ENCODE peak calls at places on chromosome 10, in nine cellular contexts. One of them, this sample, is unnamed.

GRCh38 chr10:45239642-45240041 is 75.8 kb downstream of the OR13A1 start:
- DNase-seq in PC-3: no peak
- DNase-seq in left cardiac atrium: no peak
- DNase-seq in NCI-H1436: no peak
- DNase-seq in left lung: no peak
- DNase-seq in activated T-cell treated with anti-CD3 and anti-CD28 coated beads, Interleukin-2, amount 50 U/mL, for 1 hour: no peak
- DNase-seq in HCT116: no peak
- DNase-seq in sigmoid colon: no peak
- DNase-seq in stimulated activated naive B cell treated with anti-CD40 and anti-IgM and Interleukin-4, amounts not matched to agents 10 μg/mL and 1 μg/mL and 100 μg/mL, for 72 hours: no peak
- DNase-seq in this sample: no peak

GRCh38 chr10:17943033-17943745 is 8.5 kb upstream of the SLC39A12 start:
- DNase-seq in stimulated activated naive B cell treated with anti-CD40 and anti-IgM and Interleukin-4, amounts not matched to agents 10 μg/mL and 1 μg/mL and 100 μg/mL, for 72 hours: no peak
- DNase-seq in NCI-H1436: no peak
- DNase-seq in activated T-cell treated with anti-CD3 and anti-CD28 coated beads, Interleukin-2, amount 50 U/mL, for 1 hour: no peak
- DNase-seq in PC-3: peak; percentile 61
- DNase-seq in left lung: no peak
- DNase-seq in left cardiac atrium: no peak
- DNase-seq in sigmoid colon: no peak
- DNase-seq in HCT116: no peak
- DNase-seq in this sample: no peak

GRCh38 chr10:129760003-129760315 is 204.1 kb downstream of the EBF3 start:
- DNase-seq in stimulated activated naive B cell treated with anti-CD40 and anti-IgM and Interleukin-4, amounts not matched to agents 10 μg/mL and 1 μg/mL and 100 μg/mL, for 72 hours: no peak
- DNase-seq in left cardiac atrium: peak; percentile 16
- DNase-seq in activated T-cell treated with anti-CD3 and anti-CD28 coated beads, Interleukin-2, amount 50 U/mL, for 1 hour: no peak
- DNase-seq in HCT116: no peak
- DNase-seq in left lung: peak; percentile 82
- DNase-seq in NCI-H1436: no peak
- DNase-seq in sigmoid colon: peak; percentile 62
- DNase-seq in PC-3: no peak
- DNase-seq in this sample: no peak

GRCh38 chr10:121405096-121405495 is 193.1 kb downstream of the FGFR2 start:
- DNase-seq in HCT116: no peak
- DNase-seq in left lung: no peak
- DNase-seq in sigmoid colon: no peak
- DNase-seq in NCI-H1436: no peak
- DNase-seq in activated T-cell treated with anti-CD3 and anti-CD28 coated beads, Interleukin-2, amount 50 U/mL, for 1 hour: no peak
- DNase-seq in left cardiac atrium: peak; percentile 24
- DNase-seq in PC-3: no peak
- DNase-seq in stimulated activated naive B cell treated with anti-CD40 and anti-IgM and Interleukin-4, amounts not matched to agents 10 μg/mL and 1 μg/mL and 100 μg/mL, for 72 hours: no peak
- DNase-seq in this sample: no peak

GRCh38 chr10:78718032-78718572 is 350.7 kb upstream of the ZMIZ1 start:
- DNase-seq in PC-3: no peak
- DNase-seq in left lung: no peak
- DNase-seq in activated T-cell treated with anti-CD3 and anti-CD28 coated beads, Interleukin-2, amount 50 U/mL, for 1 hour: no peak
- DNase-seq in left cardiac atrium: no peak
- DNase-seq in HCT116: no peak
- DNase-seq in stimulated activated naive B cell treated with anti-CD40 and anti-IgM and Interleukin-4, amounts not matched to agents 10 μg/mL and 1 μg/mL and 100 μg/mL, for 72 hours: no peak
- DNase-seq in sigmoid colon: no peak
- DNase-seq in NCI-H1436: no peak
- DNase-seq in this sample: no peak

GRCh38 chr10:95832216-95833037 is 75.3 kb upstream of the CC2D2B start:
- DNase-seq in NCI-H1436: no peak
- DNase-seq in activated T-cell treated with anti-CD3 and anti-CD28 coated beads, Interleukin-2, amount 50 U/mL, for 1 hour: peak; percentile 29
- DNase-seq in PC-3: no peak
- DNase-seq in left lung: no peak
- DNase-seq in stimulated activated naive B cell treated with anti-CD40 and anti-IgM and Interleukin-4, amounts not matched to agents 10 μg/mL and 1 μg/mL and 100 μg/mL, for 72 hours: peak; percentile 83
- DNase-seq in sigmoid colon: no peak
- DNase-seq in left cardiac atrium: no peak
- DNase-seq in HCT116: no peak
- DNase-seq in this sample: no peak

GRCh38 chr10:75428434-75429158 is 2.8 kb upstream of the LRMDA start:
- DNase-seq in PC-3: peak; percentile 58
- DNase-seq in left cardiac atrium: peak; percentile 26
- DNase-seq in stimulated activated naive B cell treated with anti-CD40 and anti-IgM and Interleukin-4, amounts not matched to agents 10 μg/mL and 1 μg/mL and 100 μg/mL, for 72 hours: no peak
- DNase-seq in activated T-cell treated with anti-CD3 and anti-CD28 coated beads, Interleukin-2, amount 50 U/mL, for 1 hour: no peak
- DNase-seq in left lung: no peak
- DNase-seq in HCT116: no peak
- DNase-seq in NCI-H1436: no peak
- DNase-seq in sigmoid colon: no peak
- DNase-seq in this sample: no peak

GRCh38 chr10:63430091-63430998 is 35.4 kb downstream of the JMJD1C start:
- DNase-seq in left cardiac atrium: no peak
- DNase-seq in sigmoid colon: no peak
- DNase-seq in activated T-cell treated with anti-CD3 and anti-CD28 coated beads, Interleukin-2, amount 50 U/mL, for 1 hour: no peak
- DNase-seq in NCI-H1436: no peak
- DNase-seq in HCT116: peak; percentile 3
- DNase-seq in left lung: no peak
- DNase-seq in stimulated activated naive B cell treated with anti-CD40 and anti-IgM and Interleukin-4, amounts not matched to agents 10 μg/mL and 1 μg/mL and 100 μg/mL, for 72 hours: no peak
- DNase-seq in PC-3: peak; percentile 83
- DNase-seq in this sample: no peak

GRCh38 chr10:77669892-77670291 is 32.3 kb upstream of the KCNMA1 start:
- DNase-seq in left lung: no peak
- DNase-seq in stimulated activated naive B cell treated with anti-CD40 and anti-IgM and Interleukin-4, amounts not matched to agents 10 μg/mL and 1 μg/mL and 100 μg/mL, for 72 hours: no peak
- DNase-seq in sigmoid colon: no peak
- DNase-seq in left cardiac atrium: no peak
- DNase-seq in activated T-cell treated with anti-CD3 and anti-CD28 coated beads, Interleukin-2, amount 50 U/mL, for 1 hour: no peak
- DNase-seq in PC-3: peak; percentile 67
- DNase-seq in NCI-H1436: no peak
- DNase-seq in HCT116: no peak
- DNase-seq in this sample: no peak

GRCh38 chr10:90167174-90168064 is 466.0 kb downstream of the KIF20B start:
- DNase-seq in HCT116: no peak
- DNase-seq in left lung: no peak
- DNase-seq in sigmoid colon: no peak
- DNase-seq in PC-3: no peak
- DNase-seq in stimulated activated naive B cell treated with anti-CD40 and anti-IgM and Interleukin-4, amounts not matched to agents 10 μg/mL and 1 μg/mL and 100 μg/mL, for 72 hours: no peak
- DNase-seq in activated T-cell treated with anti-CD3 and anti-CD28 coated beads, Interleukin-2, amount 50 U/mL, for 1 hour: no peak
- DNase-seq in NCI-H1436: no peak
- DNase-seq in left cardiac atrium: no peak
- DNase-seq in this sample: no peak

GRCh38 chr10:46285966-46286620 is 704 bp upstream of the ANTXRL start:
- DNase-seq in NCI-H1436: no peak
- DNase-seq in left cardiac atrium: no peak
- DNase-seq in activated T-cell treated with anti-CD3 and anti-CD28 coated beads, Interleukin-2, amount 50 U/mL, for 1 hour: no peak
- DNase-seq in PC-3: no peak
- DNase-seq in left lung: no peak
- DNase-seq in sigmoid colon: peak; percentile 56
- DNase-seq in HCT116: no peak
- DNase-seq in stimulated activated naive B cell treated with anti-CD40 and anti-IgM and Interleukin-4, amounts not matched to agents 10 μg/mL and 1 μg/mL and 100 μg/mL, for 72 hours: no peak
- DNase-seq in this sample: no peak

GRCh38 chr10:22710139-22710745 is 4.1 kb downstream of the PIP4K2A start:
- DNase-seq in HCT116: no peak
- DNase-seq in stimulated activated naive B cell treated with anti-CD40 and anti-IgM and Interleukin-4, amounts not matched to agents 10 μg/mL and 1 μg/mL and 100 μg/mL, for 72 hours: peak; percentile 43
- DNase-seq in left lung: no peak
- DNase-seq in activated T-cell treated with anti-CD3 and anti-CD28 coated beads, Interleukin-2, amount 50 U/mL, for 1 hour: no peak
- DNase-seq in sigmoid colon: no peak
- DNase-seq in left cardiac atrium: no peak
- DNase-seq in NCI-H1436: no peak
- DNase-seq in PC-3: no peak
- DNase-seq in this sample: no peak

GRCh38 chr10:94212876-94213595 is 149.7 kb downstream of the NOC3L start:
- DNase-seq in PC-3: no peak
- DNase-seq in HCT116: peak; percentile 7
- DNase-seq in left cardiac atrium: no peak
- DNase-seq in stimulated activated naive B cell treated with anti-CD40 and anti-IgM and Interleukin-4, amounts not matched to agents 10 μg/mL and 1 μg/mL and 100 μg/mL, for 72 hours: no peak
- DNase-seq in sigmoid colon: peak; percentile 69
- DNase-seq in activated T-cell treated with anti-CD3 and anti-CD28 coated beads, Interleukin-2, amount 50 U/mL, for 1 hour: no peak
- DNase-seq in NCI-H1436: no peak
- DNase-seq in left lung: no peak
- DNase-seq in this sample: no peak

GRCh38 chr10:133422223-133422820 is 2.1 kb downstream of the SPRN start:
- DNase-seq in NCI-H1436: no peak
- DNase-seq in left lung: no peak
- DNase-seq in sigmoid colon: no peak
- DNase-seq in stimulated activated naive B cell treated with anti-CD40 and anti-IgM and Interleukin-4, amounts not matched to agents 10 μg/mL and 1 μg/mL and 100 μg/mL, for 72 hours: no peak
- DNase-seq in left cardiac atrium: no peak
- DNase-seq in activated T-cell treated with anti-CD3 and anti-CD28 coated beads, Interleukin-2, amount 50 U/mL, for 1 hour: no peak
- DNase-seq in HCT116: no peak
- DNase-seq in PC-3: no peak
- DNase-seq in this sample: no peak

GRCh38 chr10:102141583-102142107 is 8.8 kb downstream of the PPRC1 start:
- DNase-seq in sigmoid colon: no peak
- DNase-seq in PC-3: no peak
- DNase-seq in NCI-H1436: no peak
- DNase-seq in HCT116: no peak
- DNase-seq in left cardiac atrium: no peak
- DNase-seq in left lung: no peak
- DNase-seq in stimulated activated naive B cell treated with anti-CD40 and anti-IgM and Interleukin-4, amounts not matched to agents 10 μg/mL and 1 μg/mL and 100 μg/mL, for 72 hours: no peak
- DNase-seq in activated T-cell treated with anti-CD3 and anti-CD28 coated beads, Interleukin-2, amount 50 U/mL, for 1 hour: no peak
- DNase-seq in this sample: no peak

GRCh38 chr10:13784067-13784466 is 197.3 kb downstream of the PRPF18 start:
- DNase-seq in activated T-cell treated with anti-CD3 and anti-CD28 coated beads, Interleukin-2, amount 50 U/mL, for 1 hour: no peak
- DNase-seq in PC-3: peak; percentile 45
- DNase-seq in stimulated activated naive B cell treated with anti-CD40 and anti-IgM and Interleukin-4, amounts not matched to agents 10 μg/mL and 1 μg/mL and 100 μg/mL, for 72 hours: peak; percentile 18
- DNase-seq in HCT116: no peak
- DNase-seq in left cardiac atrium: no peak
- DNase-seq in NCI-H1436: no peak
- DNase-seq in sigmoid colon: no peak
- DNase-seq in left lung: no peak
- DNase-seq in this sample: no peak

GRCh38 chr10:73876157-73876556 is 1.8 kb upstream of the CAMK2G start:
- DNase-seq in stimulated activated naive B cell treated with anti-CD40 and anti-IgM and Interleukin-4, amounts not matched to agents 10 μg/mL and 1 μg/mL and 100 μg/mL, for 72 hours: no peak
- DNase-seq in sigmoid colon: no peak
- DNase-seq in left lung: no peak
- DNase-seq in activated T-cell treated with anti-CD3 and anti-CD28 coated beads, Interleukin-2, amount 50 U/mL, for 1 hour: no peak
- DNase-seq in left cardiac atrium: no peak
- DNase-seq in HCT116: no peak
- DNase-seq in NCI-H1436: no peak
- DNase-seq in PC-3: peak; percentile 73
- DNase-seq in this sample: no peak

GRCh38 chr10:119401671-119402395 is 140.7 kb downstream of the RGS10 start:
- DNase-seq in PC-3: peak; percentile 57
- DNase-seq in sigmoid colon: peak; percentile 92
- DNase-seq in NCI-H1436: no peak
- DNase-seq in activated T-cell treated with anti-CD3 and anti-CD28 coated beads, Interleukin-2, amount 50 U/mL, for 1 hour: no peak
- DNase-seq in left lung: peak; percentile 47
- DNase-seq in left cardiac atrium: peak; percentile 80
- DNase-seq in HCT116: peak; percentile 53
- DNase-seq in stimulated activated naive B cell treated with anti-CD40 and anti-IgM and Interleukin-4, amounts not matched to agents 10 μg/mL and 1 μg/mL and 100 μg/mL, for 72 hours: no peak
- DNase-seq in this sample: peak; percentile 74

GRCh38 chr10:71667374-71667750 is 52.2 kb downstream of the C10orf105 start:
- DNase-seq in PC-3: no peak
- DNase-seq in HCT116: no peak
- DNase-seq in sigmoid colon: no peak
- DNase-seq in left lung: no peak
- DNase-seq in NCI-H1436: no peak
- DNase-seq in activated T-cell treated with anti-CD3 and anti-CD28 coated beads, Interleukin-2, amount 50 U/mL, for 1 hour: no peak
- DNase-seq in left cardiac atrium: no peak
- DNase-seq in stimulated activated naive B cell treated with anti-CD40 and anti-IgM and Interleukin-4, amounts not matched to agents 10 μg/mL and 1 μg/mL and 100 μg/mL, for 72 hours: no peak
- DNase-seq in this sample: no peak

GRCh38 chr10:102352066-102352715 is 43.3 kb upstream of the NFKB2 start:
- DNase-seq in NCI-H1436: peak; percentile 61
- DNase-seq in left cardiac atrium: peak; percentile 44
- DNase-seq in PC-3: peak; percentile 73
- DNase-seq in stimulated activated naive B cell treated with anti-CD40 and anti-IgM and Interleukin-4, amounts not matched to agents 10 μg/mL and 1 μg/mL and 100 μg/mL, for 72 hours: peak; percentile 47
- DNase-seq in HCT116: peak; percentile 53
- DNase-seq in activated T-cell treated with anti-CD3 and anti-CD28 coated beads, Interleukin-2, amount 50 U/mL, for 1 hour: peak; percentile 74
- DNase-seq in sigmoid colon: peak; percentile 70
- DNase-seq in left lung: no peak
- DNase-seq in this sample: no peak

GRCh38 chr10:28738200-28738599 is 60.9 kb downstream of the BAMBI start:
- DNase-seq in stimulated activated naive B cell treated with anti-CD40 and anti-IgM and Interleukin-4, amounts not matched to agents 10 μg/mL and 1 μg/mL and 100 μg/mL, for 72 hours: no peak
- DNase-seq in NCI-H1436: no peak
- DNase-seq in left cardiac atrium: no peak
- DNase-seq in PC-3: no peak
- DNase-seq in activated T-cell treated with anti-CD3 and anti-CD28 coated beads, Interleukin-2, amount 50 U/mL, for 1 hour: no peak
- DNase-seq in sigmoid colon: no peak
- DNase-seq in left lung: no peak
- DNase-seq in HCT116: peak; percentile 8
- DNase-seq in this sample: no peak

GRCh38 chr10:54985732-54986131 is 184.7 kb upstream of the PCDH15 start:
- DNase-seq in NCI-H1436: no peak
- DNase-seq in activated T-cell treated with anti-CD3 and anti-CD28 coated beads, Interleukin-2, amount 50 U/mL, for 1 hour: no peak
- DNase-seq in left cardiac atrium: no peak
- DNase-seq in HCT116: no peak
- DNase-seq in PC-3: peak; percentile 72
- DNase-seq in sigmoid colon: no peak
- DNase-seq in stimulated activated naive B cell treated with anti-CD40 and anti-IgM and Interleukin-4, amounts not matched to agents 10 μg/mL and 1 μg/mL and 100 μg/mL, for 72 hours: no peak
- DNase-seq in left lung: no peak
- DNase-seq in this sample: no peak

GRCh38 chr10:105258036-105258673 is 617.1 kb downstream of the SORCS3 start:
- DNase-seq in left cardiac atrium: no peak
- DNase-seq in NCI-H1436: no peak
- DNase-seq in left lung: no peak
- DNase-seq in PC-3: no peak
- DNase-seq in sigmoid colon: no peak
- DNase-seq in stimulated activated naive B cell treated with anti-CD40 and anti-IgM and Interleukin-4, amounts not matched to agents 10 μg/mL and 1 μg/mL and 100 μg/mL, for 72 hours: no peak
- DNase-seq in HCT116: no peak
- DNase-seq in activated T-cell treated with anti-CD3 and anti-CD28 coated beads, Interleukin-2, amount 50 U/mL, for 1 hour: no peak
- DNase-seq in this sample: no peak

GRCh38 chr10:43249962-43250624 is 16.8 kb downstream of the RASGEF1A start:
- DNase-seq in stimulated activated naive B cell treated with anti-CD40 and anti-IgM and Interleukin-4, amounts not matched to agents 10 μg/mL and 1 μg/mL and 100 μg/mL, for 72 hours: no peak
- DNase-seq in left lung: peak; percentile 65
- DNase-seq in NCI-H1436: no peak
- DNase-seq in sigmoid colon: peak; percentile 53
- DNase-seq in activated T-cell treated with anti-CD3 and anti-CD28 coated beads, Interleukin-2, amount 50 U/mL, for 1 hour: peak; percentile 23
- DNase-seq in HCT116: no peak
- DNase-seq in PC-3: peak; percentile 36
- DNase-seq in left cardiac atrium: peak; percentile 6
- DNase-seq in this sample: no peak

GRCh38 chr10:29725133-29725720 is 90.5 kb upstream of the SVIL start:
- DNase-seq in HCT116: no peak
- DNase-seq in stimulated activated naive B cell treated with anti-CD40 and anti-IgM and Interleukin-4, amounts not matched to agents 10 μg/mL and 1 μg/mL and 100 μg/mL, for 72 hours: no peak
- DNase-seq in left lung: no peak
- DNase-seq in left cardiac atrium: peak; percentile 44
- DNase-seq in NCI-H1436: no peak
- DNase-seq in activated T-cell treated with anti-CD3 and anti-CD28 coated beads, Interleukin-2, amount 50 U/mL, for 1 hour: no peak
- DNase-seq in PC-3: no peak
- DNase-seq in sigmoid colon: peak; percentile 59
- DNase-seq in this sample: no peak

GRCh38 chr10:32239770-32240169 is 107.2 kb downstream of the EPC1 start:
- DNase-seq in left cardiac atrium: no peak
- DNase-seq in left lung: no peak
- DNase-seq in stimulated activated naive B cell treated with anti-CD40 and anti-IgM and Interleukin-4, amounts not matched to agents 10 μg/mL and 1 μg/mL and 100 μg/mL, for 72 hours: no peak
- DNase-seq in activated T-cell treated with anti-CD3 and anti-CD28 coated beads, Interleukin-2, amount 50 U/mL, for 1 hour: no peak
- DNase-seq in sigmoid colon: no peak
- DNase-seq in NCI-H1436: no peak
- DNase-seq in PC-3: peak; percentile 83
- DNase-seq in HCT116: no peak
- DNase-seq in this sample: peak; percentile 40

GRCh38 chr10:97596101-97597055 is 6.9 kb downstream of the C10orf62 start:
- DNase-seq in stimulated activated naive B cell treated with anti-CD40 and anti-IgM and Interleukin-4, amounts not matched to agents 10 μg/mL and 1 μg/mL and 100 μg/mL, for 72 hours: no peak
- DNase-seq in NCI-H1436: no peak
- DNase-seq in left lung: no peak
- DNase-seq in PC-3: peak; percentile 69
- DNase-seq in activated T-cell treated with anti-CD3 and anti-CD28 coated beads, Interleukin-2, amount 50 U/mL, for 1 hour: no peak
- DNase-seq in left cardiac atrium: peak; percentile 68
- DNase-seq in sigmoid colon: peak; percentile 89
- DNase-seq in HCT116: peak; percentile 65
- DNase-seq in this sample: peak; percentile 53

GRCh38 chr10:74589226-74589673 is 237.2 kb upstream of the KAT6B start:
- DNase-seq in NCI-H1436: peak; percentile 98
- DNase-seq in HCT116: no peak
- DNase-seq in activated T-cell treated with anti-CD3 and anti-CD28 coated beads, Interleukin-2, amount 50 U/mL, for 1 hour: peak; percentile 77
- DNase-seq in left lung: no peak
- DNase-seq in left cardiac atrium: peak; percentile 93
- DNase-seq in PC-3: peak; percentile 73
- DNase-seq in stimulated activated naive B cell treated with anti-CD40 and anti-IgM and Interleukin-4, amounts not matched to agents 10 μg/mL and 1 μg/mL and 100 μg/mL, for 72 hours: peak; percentile 76
- DNase-seq in sigmoid colon: peak; percentile 97
- DNase-seq in this sample: peak; percentile 87

GRCh38 chr10:125149278-125150047 is 10.9 kb downstream of the CTBP2 start:
- DNase-seq in PC-3: peak; percentile 45
- DNase-seq in left cardiac atrium: peak; percentile 76
- DNase-seq in left lung: no peak
- DNase-seq in HCT116: peak; percentile 52
- DNase-seq in sigmoid colon: peak; percentile 90
- DNase-seq in stimulated activated naive B cell treated with anti-CD40 and anti-IgM and Interleukin-4, amounts not matched to agents 10 μg/mL and 1 μg/mL and 100 μg/mL, for 72 hours: no peak
- DNase-seq in activated T-cell treated with anti-CD3 and anti-CD28 coated beads, Interleukin-2, amount 50 U/mL, for 1 hour: no peak
- DNase-seq in NCI-H1436: peak; percentile 30
- DNase-seq in this sample: peak; percentile 47

GRCh38 chr10:133277277-133277992 is 767 bp upstream of the ADAM8 start:
- DNase-seq in HCT116: no peak
- DNase-seq in left cardiac atrium: no peak
- DNase-seq in left lung: peak; percentile 76
- DNase-seq in NCI-H1436: no peak
- DNase-seq in PC-3: no peak
- DNase-seq in stimulated activated naive B cell treated with anti-CD40 and anti-IgM and Interleukin-4, amounts not matched to agents 10 μg/mL and 1 μg/mL and 100 μg/mL, for 72 hours: no peak
- DNase-seq in sigmoid colon: no peak
- DNase-seq in activated T-cell treated with anti-CD3 and anti-CD28 coated beads, Interleukin-2, amount 50 U/mL, for 1 hour: no peak
- DNase-seq in this sample: no peak

GRCh38 chr10:131769691-131770090 is 131.1 kb upstream of the PPP2R2D start:
- DNase-seq in sigmoid colon: peak; percentile 43
- DNase-seq in NCI-H1436: no peak
- DNase-seq in stimulated activated naive B cell treated with anti-CD40 and anti-IgM and Interleukin-4, amounts not matched to agents 10 μg/mL and 1 μg/mL and 100 μg/mL, for 72 hours: no peak
- DNase-seq in HCT116: no peak
- DNase-seq in left cardiac atrium: no peak
- DNase-seq in activated T-cell treated with anti-CD3 and anti-CD28 coated beads, Interleukin-2, amount 50 U/mL, for 1 hour: no peak
- DNase-seq in PC-3: no peak
- DNase-seq in left lung: no peak
- DNase-seq in this sample: no peak

This sample was measured in AG04449.